ENCODE peak calls at places on chromosomes 3 and 15, in ten cellular contexts. One of them, this sample, is unnamed.

GRCh38 chr3:36372534-36372935 is 7.8 kb upstream of the STAC start:
- DNase-seq in upper lobe of left lung: no peak
- DNase-seq in HepG2: no peak
- DNase-seq in K562: no peak
- DNase-seq in suprapubic skin: no peak
- DNase-seq in sigmoid colon: no peak
- DNase-seq in stomach: no peak
- DNase-seq in esophagus muscularis mucosa: no peak
- DNase-seq in GM12878: no peak
- DNase-seq in SK-N-SH: no peak
- DNase-seq in this sample: no peak

GRCh38 chr3:115388166-115388565 is 235.1 kb upstream of the GAP43 start:
- DNase-seq in upper lobe of left lung: no peak
- DNase-seq in HepG2: no peak
- DNase-seq in K562: no peak
- DNase-seq in suprapubic skin: no peak
- DNase-seq in sigmoid colon: no peak
- DNase-seq in stomach: no peak
- DNase-seq in esophagus muscularis mucosa: no peak
- DNase-seq in GM12878: no peak
- DNase-seq in SK-N-SH: no peak
- DNase-seq in this sample: no peak

GRCh38 chr15:55327392-55327791 is 8.4 kb downstream of the PIGB start:
- DNase-seq in upper lobe of left lung: no peak
- DNase-seq in HepG2: no peak
- DNase-seq in K562: no peak
- DNase-seq in suprapubic skin: no peak
- DNase-seq in sigmoid colon: no peak
- DNase-seq in stomach: no peak
- DNase-seq in esophagus muscularis mucosa: no peak
- DNase-seq in GM12878: no peak
- DNase-seq in SK-N-SH: no peak
- DNase-seq in this sample: no peak

GRCh38 chr15:82810061-82810862 is 834 bp downstream of the WHAMM start:
- DNase-seq in upper lobe of left lung: peak; percentile 26
- DNase-seq in HepG2: peak; percentile 39
- DNase-seq in K562: peak; percentile 33
- DNase-seq in suprapubic skin: no peak
- DNase-seq in sigmoid colon: peak; percentile 67
- DNase-seq in stomach: peak; percentile 58
- DNase-seq in esophagus muscularis mucosa: no peak
- DNase-seq in GM12878: no peak
- DNase-seq in SK-N-SH: peak; percentile 80
- DNase-seq in this sample: peak; percentile 37

GRCh38 chr3:50815844-50816243 is 141.1 kb downstream of the DOCK3 start:
- DNase-seq in upper lobe of left lung: no peak
- DNase-seq in HepG2: no peak
- DNase-seq in K562: no peak
- DNase-seq in suprapubic skin: no peak
- DNase-seq in sigmoid colon: no peak
- DNase-seq in stomach: no peak
- DNase-seq in esophagus muscularis mucosa: no peak
- DNase-seq in GM12878: no peak
- DNase-seq in SK-N-SH: no peak
- DNase-seq in this sample: no peak

GRCh38 chr3:177973241-177973840 is 562.9 kb upstream of the KCNMB2 start:
- DNase-seq in upper lobe of left lung: no peak
- DNase-seq in HepG2: no peak
- DNase-seq in K562: no peak
- DNase-seq in suprapubic skin: no peak
- DNase-seq in sigmoid colon: no peak
- DNase-seq in stomach: no peak
- DNase-seq in esophagus muscularis mucosa: no peak
- DNase-seq in GM12878: no peak
- DNase-seq in SK-N-SH: no peak
- DNase-seq in this sample: no peak

GRCh38 chr15:90037961-90038633 is 37.0 kb downstream of the ZNF710 start:
- DNase-seq in upper lobe of left lung: peak; percentile 34
- DNase-seq in HepG2: peak; percentile 52
- DNase-seq in K562: peak; percentile 51
- DNase-seq in suprapubic skin: no peak
- DNase-seq in sigmoid colon: peak; percentile 58
- DNase-seq in stomach: no peak
- DNase-seq in esophagus muscularis mucosa: no peak
- DNase-seq in GM12878: peak; percentile 89
- DNase-seq in SK-N-SH: no peak
- DNase-seq in this sample: no peak

GRCh38 chr3:17258823-17259436 is 374.2 kb downstream of the PLCL2 start:
- DNase-seq in upper lobe of left lung: no peak
- DNase-seq in HepG2: peak; percentile 14
- DNase-seq in K562: peak; percentile 41
- DNase-seq in suprapubic skin: no peak
- DNase-seq in sigmoid colon: no peak
- DNase-seq in stomach: no peak
- DNase-seq in esophagus muscularis mucosa: no peak
- DNase-seq in GM12878: no peak
- DNase-seq in SK-N-SH: peak; percentile 38
- DNase-seq in this sample: no peak

GRCh38 chr15:85709250-85709649 is 85.5 kb downstream of the KLHL25 start:
- DNase-seq in upper lobe of left lung: no peak
- DNase-seq in HepG2: no peak
- DNase-seq in K562: no peak
- DNase-seq in suprapubic skin: no peak
- DNase-seq in sigmoid colon: no peak
- DNase-seq in stomach: no peak
- DNase-seq in esophagus muscularis mucosa: no peak
- DNase-seq in GM12878: no peak
- DNase-seq in SK-N-SH: no peak
- DNase-seq in this sample: no peak

GRCh38 chr3:197003461-197004385 is 25.9 kb downstream of the MELTF start:
- DNase-seq in upper lobe of left lung: peak; percentile 36
- DNase-seq in HepG2: no peak
- DNase-seq in K562: no peak
- DNase-seq in suprapubic skin: no peak
- DNase-seq in sigmoid colon: no peak
- DNase-seq in stomach: peak; percentile 44
- DNase-seq in esophagus muscularis mucosa: no peak
- DNase-seq in GM12878: no peak
- DNase-seq in SK-N-SH: no peak
- DNase-seq in this sample: peak; percentile 52

GRCh38 chr15:97986781-97987180 is 26.3 kb downstream of the ARRDC4 start:
- DNase-seq in upper lobe of left lung: no peak
- DNase-seq in HepG2: no peak
- DNase-seq in K562: no peak
- DNase-seq in suprapubic skin: no peak
- DNase-seq in sigmoid colon: no peak
- DNase-seq in stomach: no peak
- DNase-seq in esophagus muscularis mucosa: no peak
- DNase-seq in GM12878: no peak
- DNase-seq in SK-N-SH: no peak
- DNase-seq in this sample: no peak

GRCh38 chr3:38756892-38757291 is 59.1 kb downstream of the SCN10A start:
- DNase-seq in upper lobe of left lung: no peak
- DNase-seq in HepG2: no peak
- DNase-seq in K562: no peak
- DNase-seq in suprapubic skin: no peak
- DNase-seq in sigmoid colon: no peak
- DNase-seq in stomach: no peak
- DNase-seq in esophagus muscularis mucosa: peak; percentile 90
- DNase-seq in GM12878: no peak
- DNase-seq in SK-N-SH: no peak
- DNase-seq in this sample: no peak

GRCh38 chr3:197083486-197083885 is 53.9 kb upstream of the MELTF start:
- DNase-seq in upper lobe of left lung: no peak
- DNase-seq in HepG2: no peak
- DNase-seq in K562: no peak
- DNase-seq in suprapubic skin: no peak
- DNase-seq in sigmoid colon: no peak
- DNase-seq in stomach: no peak
- DNase-seq in esophagus muscularis mucosa: no peak
- DNase-seq in GM12878: no peak
- DNase-seq in SK-N-SH: no peak
- DNase-seq in this sample: no peak

GRCh38 chr15:39552546-39552945 is 28.3 kb upstream of the THBS1 start:
- DNase-seq in upper lobe of left lung: no peak
- DNase-seq in HepG2: no peak
- DNase-seq in K562: no peak
- DNase-seq in suprapubic skin: no peak
- DNase-seq in sigmoid colon: no peak
- DNase-seq in stomach: no peak
- DNase-seq in esophagus muscularis mucosa: peak; percentile 21
- DNase-seq in GM12878: no peak
- DNase-seq in SK-N-SH: no peak
- DNase-seq in this sample: no peak

GRCh38 chr15:101445562-101446526 is 43.7 kb downstream of the PCSK6 start:
- DNase-seq in upper lobe of left lung: no peak
- DNase-seq in HepG2: peak; percentile 87
- DNase-seq in K562: peak; percentile 26
- DNase-seq in suprapubic skin: peak; percentile 79
- DNase-seq in sigmoid colon: peak; percentile 71
- DNase-seq in stomach: peak; percentile 26
- DNase-seq in esophagus muscularis mucosa: no peak
- DNase-seq in GM12878: no peak
- DNase-seq in SK-N-SH: no peak
- DNase-seq in this sample: no peak
- TF ChIP-seq POLR2AphosphoS5 in upper lobe of left lung: peak; percentile 91
- TF ChIP-seq POLR2AphosphoS5 in HepG2: peak; percentile 35
- TF ChIP-seq POLR2AphosphoS5 in K562: no peak
- TF ChIP-seq POLR2AphosphoS5 in suprapubic skin: no peak
- TF ChIP-seq POLR2AphosphoS5 in sigmoid colon: peak; percentile 28
- TF ChIP-seq POLR2AphosphoS5 in stomach: no peak
- TF ChIP-seq POLR2AphosphoS5 in esophagus muscularis mucosa: peak; percentile 27
- TF ChIP-seq POLR2AphosphoS5 in GM12878: no peak
- TF ChIP-seq POLR2AphosphoS5 in SK-N-SH: no peak
- TF ChIP-seq POLR2AphosphoS5 in this sample: no peak

GRCh38 chr15:94083467-94083991 is 147.8 kb upstream of the MCTP2 start:
- DNase-seq in upper lobe of left lung: no peak
- DNase-seq in HepG2: no peak
- DNase-seq in K562: no peak
- DNase-seq in suprapubic skin: no peak
- DNase-seq in sigmoid colon: peak; percentile 73
- DNase-seq in stomach: no peak
- DNase-seq in esophagus muscularis mucosa: peak; percentile 80
- DNase-seq in GM12878: no peak
- DNase-seq in SK-N-SH: no peak
- DNase-seq in this sample: peak; percentile 19
- TF ChIP-seq EP300 in upper lobe of left lung: no peak
- TF ChIP-seq EP300 in HepG2: no peak
- TF ChIP-seq EP300 in K562: no peak
- TF ChIP-seq EP300 in suprapubic skin: no peak
- TF ChIP-seq EP300 in sigmoid colon: no peak
- TF ChIP-seq EP300 in stomach: no peak
- TF ChIP-seq EP300 in esophagus muscularis mucosa: no peak
- TF ChIP-seq EP300 in GM12878: no peak
- TF ChIP-seq EP300 in SK-N-SH: peak; percentile 47
- TF ChIP-seq EP300 in this sample: no peak

GRCh38 chr3:37492468-37492867 is 318.1 kb upstream of the LRRFIP2 start:
- DNase-seq in upper lobe of left lung: no peak
- DNase-seq in HepG2: no peak
- DNase-seq in K562: no peak
- DNase-seq in suprapubic skin: no peak
- DNase-seq in sigmoid colon: no peak
- DNase-seq in stomach: no peak
- DNase-seq in esophagus muscularis mucosa: no peak
- DNase-seq in GM12878: no peak
- DNase-seq in SK-N-SH: no peak
- DNase-seq in this sample: no peak

GRCh38 chr3:37493485-37494080 is 319.2 kb upstream of the LRRFIP2 start:
- DNase-seq in upper lobe of left lung: no peak
- DNase-seq in HepG2: no peak
- DNase-seq in K562: no peak
- DNase-seq in suprapubic skin: no peak
- DNase-seq in sigmoid colon: no peak
- DNase-seq in stomach: no peak
- DNase-seq in esophagus muscularis mucosa: no peak
- DNase-seq in GM12878: no peak
- DNase-seq in SK-N-SH: no peak
- DNase-seq in this sample: no peak

GRCh38 chr3:37492977-37493471 is 318.6 kb upstream of the LRRFIP2 start:
- DNase-seq in upper lobe of left lung: peak; percentile 40
- DNase-seq in HepG2: no peak
- DNase-seq in K562: no peak
- DNase-seq in suprapubic skin: no peak
- DNase-seq in sigmoid colon: no peak
- DNase-seq in stomach: no peak
- DNase-seq in esophagus muscularis mucosa: no peak
- DNase-seq in GM12878: no peak
- DNase-seq in SK-N-SH: peak; percentile 77
- DNase-seq in this sample: no peak

GRCh38 chr3:37491343-37491742 is 317.0 kb upstream of the LRRFIP2 start:
- DNase-seq in upper lobe of left lung: no peak
- DNase-seq in HepG2: no peak
- DNase-seq in K562: no peak
- DNase-seq in suprapubic skin: no peak
- DNase-seq in sigmoid colon: no peak
- DNase-seq in stomach: no peak
- DNase-seq in esophagus muscularis mucosa: no peak
- DNase-seq in GM12878: no peak
- DNase-seq in SK-N-SH: no peak
- DNase-seq in this sample: no peak

DNA sequence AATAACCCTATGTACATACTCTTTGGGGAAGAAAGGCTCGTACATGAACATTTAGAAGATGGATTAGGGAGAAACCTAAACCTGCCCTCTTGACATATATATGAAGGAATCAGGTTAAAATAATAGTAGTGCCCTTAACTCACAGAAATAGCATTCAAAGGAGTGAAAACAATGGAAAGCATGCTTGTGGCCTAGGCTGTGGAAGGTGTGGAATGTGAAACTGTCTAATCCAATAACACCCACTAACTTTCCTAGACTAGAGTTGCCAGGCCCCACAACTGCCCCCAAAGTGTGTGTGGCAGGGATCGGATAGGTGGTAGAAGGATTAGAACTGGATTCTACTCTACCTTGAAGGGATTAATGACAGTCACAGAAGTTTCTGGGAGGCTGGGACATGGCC is 317.4 kb upstream of the LRRFIP2 start:
- DNase-seq in upper lobe of left lung: no peak
- DNase-seq in HepG2: no peak
- DNase-seq in K562: no peak
- DNase-seq in suprapubic skin: no peak
- DNase-seq in sigmoid colon: no peak
- DNase-seq in stomach: no peak
- DNase-seq in esophagus muscularis mucosa: no peak
- DNase-seq in GM12878: no peak
- DNase-seq in SK-N-SH: no peak
- DNase-seq in this sample: no peak
- H3K4me3 ChIP-seq in upper lobe of left lung: no peak overlapping the region
- H3K4me3 ChIP-seq in HepG2: no peak overlapping the region
- H3K4me3 ChIP-seq in K562: no peak overlapping the region
- H3K4me3 ChIP-seq in suprapubic skin: no peak overlapping the region
- H3K4me3 ChIP-seq in sigmoid colon: no peak overlapping the region
- H3K4me3 ChIP-seq in stomach: no peak overlapping the region
- H3K4me3 ChIP-seq in esophagus muscularis mucosa: no peak overlapping the region
- H3K4me3 ChIP-seq in GM12878: no peak overlapping the region
- H3K4me3 ChIP-seq in SK-N-SH: no peak overlapping the region
- H3K4me3 ChIP-seq in this sample: no peak overlapping the region

DNA sequence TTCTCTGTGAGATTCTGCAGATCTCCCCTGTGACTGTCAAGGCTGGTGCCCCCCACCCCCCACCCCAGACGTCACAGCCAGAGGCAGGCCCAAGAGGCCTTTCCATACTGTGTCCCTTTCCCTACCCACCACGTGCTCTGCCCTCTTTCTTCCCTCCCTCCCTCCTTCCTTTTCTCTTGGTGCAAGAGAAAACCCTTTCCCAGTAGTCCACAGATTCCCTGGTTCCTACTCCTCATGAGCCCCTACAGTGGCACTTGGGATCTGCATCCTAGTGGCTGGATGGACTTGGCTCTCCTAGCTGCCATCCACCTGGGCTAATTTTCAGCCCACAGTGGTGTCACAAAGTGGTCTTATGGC is 35.1 kb downstream of the KLF13 start:
- DNase-seq in upper lobe of left lung: no peak
- DNase-seq in HepG2: no peak
- DNase-seq in K562: no peak
- DNase-seq in suprapubic skin: no peak
- DNase-seq in sigmoid colon: no peak
- DNase-seq in stomach: no peak
- DNase-seq in esophagus muscularis mucosa: no peak
- DNase-seq in GM12878: no peak
- DNase-seq in SK-N-SH: peak; percentile 55
- DNase-seq in this sample: no peak
- TF ChIP-seq POLR2AphosphoS5 in upper lobe of left lung: no peak
- TF ChIP-seq POLR2AphosphoS5 in HepG2: no peak
- TF ChIP-seq POLR2AphosphoS5 in K562: no peak
- TF ChIP-seq POLR2AphosphoS5 in suprapubic skin: no peak
- TF ChIP-seq POLR2AphosphoS5 in sigmoid colon: no peak
- TF ChIP-seq POLR2AphosphoS5 in stomach: no peak
- TF ChIP-seq POLR2AphosphoS5 in esophagus muscularis mucosa: no peak
- TF ChIP-seq POLR2AphosphoS5 in GM12878: no peak
- TF ChIP-seq POLR2AphosphoS5 in SK-N-SH: no peak
- TF ChIP-seq POLR2AphosphoS5 in this sample: no peak

This sample was measured in transverse colon.